ENCODE peak calls at places on chromosome 17, in eight cellular contexts. M is fibroblast of lung, H is psoas muscle, Z is IMR-90, Q is GM10248, B is mammary epithelial cell, J is cardiac muscle cell, K is left lung. F is an unnamed sample.

GRCh38 chr17:55763856-55764255 is 13.0 kb downstream of the PCTP start:
- DNase-seq in B (no peak), J (no peak), Z (no peak), H (no peak), Q (no peak), K (no peak), M (no peak), F (no peak)

GRCh38 chr17:32451879-32452278 is 7.6 kb downstream of the PSMD11 start:
- DNase-seq in M (no peak), Z (no peak), B (no peak), Q (no peak), H (no peak), K (no peak), J (no peak), F (no peak)

GRCh38 chr17:69607162-69607834 is 192.8 kb downstream of the MAP2K6 start:
- DNase-seq in M (peak; percentile 78), J (peak; percentile 76), B (peak; percentile 75), Q (peak; percentile 51), Z (peak; percentile 85), K (peak; percentile 66), H (peak; percentile 86), F (peak; percentile 72)

GRCh38 chr17:19017804-19018599 is 13.4 kb upstream of the FAM83G start:
- DNase-seq in M (no peak), Q (no peak), Z (no peak), B (no peak), K (no peak), J (no peak), H (peak; percentile 31), F (no peak)

GRCh38 chr17:57578608-57578990 is 166.5 kb downstream of the CCDC182 start:
- DNase-seq in B (no peak), K (no peak), Z (peak; percentile 51), J (no peak), H (no peak), M (peak; percentile 62), Q (peak; percentile 62), F (no peak)

GRCh38 chr17:48055531-48056245 is 7.5 kb downstream of the NFE2L1 start:
- DNase-seq in B (peak; percentile 52), Q (peak; percentile 64), H (no peak), J (no peak), M (peak; percentile 47), Z (peak; percentile 92), K (no peak), F (no peak)

GRCh38 chr17:48625502-48626201 is 506 bp downstream of the HOXB9 start:
- DNase-seq in K (no peak), Q (peak; percentile 69), H (no peak), J (no peak), M (no peak), Z (no peak), B (peak; percentile 56), F (no peak)

GRCh38 chr17:19546289-19547065 is 12.8 kb downstream of the SLC47A1 start:
- DNase-seq in M (no peak), J (peak; percentile 19), Q (no peak), B (no peak), Z (no peak), H (peak; percentile 58), K (peak; percentile 56), F (no peak)

GRCh38 chr17:60247836-60248461 is 98.2 kb downstream of the CA4 start:
- DNase-seq in B (no peak), M (no peak), K (no peak), Z (no peak), Q (no peak), H (no peak), J (no peak), F (no peak)

GRCh38 chr17:50128441-50129302 is 1.3 kb downstream of the SAMD14 start:
- DNase-seq in M (no peak), H (peak; percentile 59), K (no peak), J (no peak), B (no peak), Z (peak; percentile 18), Q (no peak), F (no peak)

GRCh38 chr17:7208754-7209460 is 10.7 kb downstream of the DLG4 start:
- DNase-seq in B (no peak), M (no peak), H (no peak), J (no peak), Q (no peak), K (no peak), Z (no peak), F (no peak)

GRCh38 chr17:80892900-80893603 is 98.6 kb upstream of the CHMP6 start:
- DNase-seq in Z (peak; percentile 79), H (peak; percentile 83), Q (no peak), J (no peak), B (peak; percentile 94), K (no peak), M (peak; percentile 95), F (no peak)

GRCh38 chr17:62735027-62735651 is 73.0 kb downstream of the MARCHF10 start:
- DNase-seq in Z (no peak), M (no peak), J (no peak), B (no peak), H (no peak), Q (no peak), K (no peak), F (no peak)

GRCh38 chr17:75601057-75601987 is 13.7 kb downstream of the MYO15B start:
- DNase-seq in Q (peak; percentile 81), M (peak; percentile 7), K (no peak), H (no peak), Z (peak; percentile 5), B (peak; percentile 14), J (peak; percentile 67), F (no peak)

GRCh38 chr17:67128700-67129099 is 84.3 kb downstream of the CACNG1 start:
- DNase-seq in J (no peak), B (no peak), K (no peak), M (peak; percentile 45), Z (peak; percentile 64), H (no peak), Q (no peak), F (no peak)

GRCh38 chr17:8606415-8606814 is 24.1 kb downstream of the MYH10 start:
- DNase-seq in B (no peak), Z (no peak), M (no peak), Q (no peak), J (no peak), H (no peak), K (no peak), F (no peak)

GRCh38 chr17:68318103-68318991 is 27.1 kb downstream of the ARSG start:
- DNase-seq in H (peak; percentile 84), J (no peak), K (no peak), B (peak; percentile 48), M (peak; percentile 72), Q (no peak), Z (peak; percentile 65), F (no peak)

DNA sequence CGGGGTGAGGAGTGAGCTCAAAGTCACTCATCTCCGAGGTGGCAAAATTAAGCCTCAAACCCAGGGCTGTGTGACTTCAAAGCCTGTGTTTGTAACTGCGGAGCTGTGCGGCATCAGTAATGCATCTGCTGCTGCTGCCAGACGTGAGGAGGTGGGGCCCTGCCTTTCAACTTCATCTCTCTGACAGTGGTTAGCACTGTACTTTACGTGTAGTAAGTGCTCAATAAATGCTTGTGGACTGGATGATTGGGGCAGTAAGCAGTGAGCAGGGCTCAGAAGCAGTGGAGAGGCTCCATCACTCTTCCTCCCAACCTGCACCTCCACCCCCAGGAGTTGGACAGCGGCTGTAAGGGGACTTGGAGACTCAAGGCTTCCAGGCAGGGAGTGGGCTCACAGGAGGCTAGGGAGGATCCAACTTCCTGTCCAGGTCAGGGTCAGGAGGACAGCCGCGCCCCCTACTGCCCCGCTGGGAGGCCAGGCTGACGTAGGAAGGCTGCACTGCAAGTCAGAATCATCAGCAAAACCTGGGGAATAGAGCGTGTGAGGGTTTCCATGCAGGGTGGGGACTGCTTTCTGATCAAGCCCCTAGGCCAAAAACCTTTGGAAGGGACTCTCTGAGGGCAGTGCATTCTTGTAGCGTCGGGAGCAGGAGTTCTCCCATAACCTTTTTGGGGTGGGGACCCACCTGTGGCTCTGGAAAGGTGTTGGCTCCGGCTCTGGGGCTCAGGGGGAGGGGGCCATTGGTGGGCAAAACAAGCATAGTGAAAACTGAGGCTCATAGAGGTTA is 21.8 kb downstream of the RAI1 start:
- DNase-seq in Z (no peak), Q (no peak), J (no peak), B (no peak), K (no peak), H (no peak), M (no peak), F (no peak)
- TF ChIP-seq CTCF in Z (no peak), Q (no peak), J (peak; percentile 19), B (no peak), K (no peak), H (no peak), M (no peak), F (no peak)

GRCh38 chr17:3598078-3598477 is 11.1 kb downstream of the TRPV1 start:
- DNase-seq in B (no peak), Q (no peak), J (no peak), K (no peak), M (no peak), H (peak; percentile 22), Z (no peak), F (no peak)
- TF ChIP-seq CTCF in B (no peak), Q (no peak), J (no peak), K (no peak), M (no peak), H (no peak), Z (no peak), F (no peak)

GRCh38 chr17:20999044-20999573 is 43.7 kb downstream of the USP22 start:
- DNase-seq in B (no peak), K (peak; percentile 54), J (no peak), Z (no peak), M (peak; percentile 45), Q (no peak), H (peak; percentile 68), F (no peak)

GRCh38 chr17:20998571-20999043 is 44.2 kb downstream of the USP22 start:
- DNase-seq in Q (no peak), K (no peak), Z (no peak), J (no peak), H (no peak), M (no peak), B (no peak), F (no peak)

GRCh38 chr17:20995873-20996723 is 46.7 kb downstream of the USP22 start:
- DNase-seq in Q (no peak), H (peak; percentile 43), B (no peak), M (no peak), Z (no peak), K (no peak), J (no peak), F (no peak)

GRCh38 chr17:20996724-20997615 is 45.8 kb downstream of the USP22 start:
- DNase-seq in B (no peak), Z (no peak), Q (no peak), M (no peak), H (peak; percentile 53), J (no peak), K (no peak), F (no peak)

GRCh38 chr17:20997711-20998570 is 44.9 kb downstream of the USP22 start:
- DNase-seq in B (no peak), J (no peak), H (peak; percentile 48), M (no peak), Q (no peak), K (no peak), Z (no peak), F (no peak)
- TF ChIP-seq CTCF in B (no peak), J (no peak), H (no peak), M (no peak), Q (no peak), K (no peak), Z (no peak), F (no peak)

DNA sequence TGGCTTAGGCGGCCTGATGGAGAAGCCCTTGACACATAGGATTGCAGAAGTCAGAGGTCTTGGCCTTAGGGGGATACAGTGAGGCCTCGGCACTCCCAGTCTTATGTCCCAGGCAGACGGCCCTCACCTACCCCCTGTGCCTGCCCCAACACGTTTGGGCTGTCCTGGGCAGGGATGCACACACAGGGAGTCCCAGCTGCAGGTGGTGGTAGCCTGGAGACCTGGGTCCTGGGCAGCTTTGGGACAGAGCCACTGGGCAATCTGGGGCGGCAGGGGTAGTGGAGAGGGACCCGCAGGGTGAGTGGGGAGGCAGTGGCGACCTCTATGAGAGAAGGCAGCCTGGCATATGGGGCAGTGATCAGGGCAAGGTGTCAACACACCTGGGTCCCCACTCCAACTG is 48.3 kb downstream of the SDK2 start:
- DNase-seq in K (no peak), Z (no peak), Q (no peak), J (no peak), B (no peak), M (no peak), H (no peak), F (no peak)
- TF ChIP-seq CTCF in K (no peak), Z (no peak), Q (no peak), J (no peak), B (no peak), M (no peak), H (no peak), F (no peak)

F was measured in coronary artery.